ENCODE peak calls at places on chromosome 22, in six cellular contexts. One of them, this sample, is unnamed.

GRCh38 chr22:27298387-27299141 is 503.0 kb downstream of the MN1 start:
- DNase-seq in NCI-H1417: no peak
- DNase-seq in activated T-helper 1 cell treated with Interleukin-2 at 50 U/mL for 16 hours: no peak
- DNase-seq in NCI-H526 treated with DMSO at 0.1 percent for 48 hours: no peak
- DNase-seq in activated naive CD8-positive, alpha-beta T cell treated with anti-CD3 and anti-CD28 coated beads, Interleukin-2, amount 50 U/mL, for 24 hours: no peak
- DNase-seq in fibroblast of pulmonary artery: no peak
- DNase-seq in this sample: no peak

GRCh38 chr22:37500745-37501144 is 14.6 kb upstream of the MFNG start:
- DNase-seq in NCI-H1417: no peak
- DNase-seq in activated T-helper 1 cell treated with Interleukin-2 at 50 U/mL for 16 hours: no peak
- DNase-seq in NCI-H526 treated with DMSO at 0.1 percent for 48 hours: no peak
- DNase-seq in activated naive CD8-positive, alpha-beta T cell treated with anti-CD3 and anti-CD28 coated beads, Interleukin-2, amount 50 U/mL, for 24 hours: no peak
- DNase-seq in fibroblast of pulmonary artery: no peak
- DNase-seq in this sample: no peak

GRCh38 chr22:39574779-39575551 is 4.4 kb downstream of the CACNA1I start:
- DNase-seq in NCI-H1417: no peak
- DNase-seq in activated T-helper 1 cell treated with Interleukin-2 at 50 U/mL for 16 hours: no peak
- DNase-seq in NCI-H526 treated with DMSO at 0.1 percent for 48 hours: no peak
- DNase-seq in activated naive CD8-positive, alpha-beta T cell treated with anti-CD3 and anti-CD28 coated beads, Interleukin-2, amount 50 U/mL, for 24 hours: no peak
- DNase-seq in fibroblast of pulmonary artery: peak; percentile 66
- DNase-seq in this sample: peak; percentile 91

GRCh38 chr22:41479671-41480396 is 10.9 kb downstream of the ACO2 start:
- DNase-seq in NCI-H1417: no peak
- DNase-seq in activated T-helper 1 cell treated with Interleukin-2 at 50 U/mL for 16 hours: no peak
- DNase-seq in NCI-H526 treated with DMSO at 0.1 percent for 48 hours: no peak
- DNase-seq in activated naive CD8-positive, alpha-beta T cell treated with anti-CD3 and anti-CD28 coated beads, Interleukin-2, amount 50 U/mL, for 24 hours: no peak
- DNase-seq in fibroblast of pulmonary artery: peak; percentile 56
- DNase-seq in this sample: peak; percentile 49

GRCh38 chr22:40960137-40960536 is 9.0 kb downstream of the RBX1 start:
- DNase-seq in NCI-H1417: peak; percentile 2
- DNase-seq in activated T-helper 1 cell treated with Interleukin-2 at 50 U/mL for 16 hours: no peak
- DNase-seq in NCI-H526 treated with DMSO at 0.1 percent for 48 hours: no peak
- DNase-seq in activated naive CD8-positive, alpha-beta T cell treated with anti-CD3 and anti-CD28 coated beads, Interleukin-2, amount 50 U/mL, for 24 hours: no peak
- DNase-seq in fibroblast of pulmonary artery: no peak
- DNase-seq in this sample: peak; percentile 15

GRCh38 chr22:40212126-40212525 is 34.4 kb downstream of the TNRC6B start:
- DNase-seq in NCI-H1417: no peak
- DNase-seq in activated T-helper 1 cell treated with Interleukin-2 at 50 U/mL for 16 hours: no peak
- DNase-seq in NCI-H526 treated with DMSO at 0.1 percent for 48 hours: no peak
- DNase-seq in activated naive CD8-positive, alpha-beta T cell treated with anti-CD3 and anti-CD28 coated beads, Interleukin-2, amount 50 U/mL, for 24 hours: no peak
- DNase-seq in fibroblast of pulmonary artery: no peak
- DNase-seq in this sample: no peak

GRCh38 chr22:39494471-39495120 is 7.5 kb upstream of the MIEF1 start:
- DNase-seq in NCI-H1417: no peak
- DNase-seq in activated T-helper 1 cell treated with Interleukin-2 at 50 U/mL for 16 hours: no peak
- DNase-seq in NCI-H526 treated with DMSO at 0.1 percent for 48 hours: no peak
- DNase-seq in activated naive CD8-positive, alpha-beta T cell treated with anti-CD3 and anti-CD28 coated beads, Interleukin-2, amount 50 U/mL, for 24 hours: no peak
- DNase-seq in fibroblast of pulmonary artery: no peak
- DNase-seq in this sample: no peak

GRCh38 chr22:49106136-49106930 is 721.3 kb downstream of the BRD1 start:
- DNase-seq in NCI-H1417: no peak
- DNase-seq in activated T-helper 1 cell treated with Interleukin-2 at 50 U/mL for 16 hours: no peak
- DNase-seq in NCI-H526 treated with DMSO at 0.1 percent for 48 hours: no peak
- DNase-seq in activated naive CD8-positive, alpha-beta T cell treated with anti-CD3 and anti-CD28 coated beads, Interleukin-2, amount 50 U/mL, for 24 hours: no peak
- DNase-seq in fibroblast of pulmonary artery: no peak
- DNase-seq in this sample: no peak

GRCh38 chr22:45202333-45203149 is 38.2 kb downstream of the KIAA0930 start:
- DNase-seq in NCI-H1417: no peak
- DNase-seq in activated T-helper 1 cell treated with Interleukin-2 at 50 U/mL for 16 hours: no peak
- DNase-seq in NCI-H526 treated with DMSO at 0.1 percent for 48 hours: no peak
- DNase-seq in activated naive CD8-positive, alpha-beta T cell treated with anti-CD3 and anti-CD28 coated beads, Interleukin-2, amount 50 U/mL, for 24 hours: no peak
- DNase-seq in fibroblast of pulmonary artery: no peak
- DNase-seq in this sample: no peak

GRCh38 chr22:38467904-38468760 is at the start of gene KDELR3:
- DNase-seq in NCI-H1417: no peak
- DNase-seq in activated T-helper 1 cell treated with Interleukin-2 at 50 U/mL for 16 hours: peak; percentile 11
- DNase-seq in NCI-H526 treated with DMSO at 0.1 percent for 48 hours: no peak
- DNase-seq in activated naive CD8-positive, alpha-beta T cell treated with anti-CD3 and anti-CD28 coated beads, Interleukin-2, amount 50 U/mL, for 24 hours: peak; percentile 76
- DNase-seq in fibroblast of pulmonary artery: peak; percentile 74
- DNase-seq in this sample: peak; percentile 76

GRCh38 chr22:50207383-50208031 is 6.7 kb downstream of the SELENOO start:
- DNase-seq in NCI-H1417: no peak
- DNase-seq in activated T-helper 1 cell treated with Interleukin-2 at 50 U/mL for 16 hours: no peak
- DNase-seq in NCI-H526 treated with DMSO at 0.1 percent for 48 hours: no peak
- DNase-seq in activated naive CD8-positive, alpha-beta T cell treated with anti-CD3 and anti-CD28 coated beads, Interleukin-2, amount 50 U/mL, for 24 hours: no peak
- DNase-seq in fibroblast of pulmonary artery: no peak
- DNase-seq in this sample: no peak

GRCh38 chr22:44807232-44807631 is 54.9 kb downstream of the ARHGAP8 start:
- DNase-seq in NCI-H1417: no peak
- DNase-seq in activated T-helper 1 cell treated with Interleukin-2 at 50 U/mL for 16 hours: no peak
- DNase-seq in NCI-H526 treated with DMSO at 0.1 percent for 48 hours: no peak
- DNase-seq in activated naive CD8-positive, alpha-beta T cell treated with anti-CD3 and anti-CD28 coated beads, Interleukin-2, amount 50 U/mL, for 24 hours: no peak
- DNase-seq in fibroblast of pulmonary artery: no peak
- DNase-seq in this sample: no peak

GRCh38 chr22:22902247-22902962 is 14.8 kb downstream of the IGLL5 start:
- DNase-seq in NCI-H1417: no peak
- DNase-seq in activated T-helper 1 cell treated with Interleukin-2 at 50 U/mL for 16 hours: no peak
- DNase-seq in NCI-H526 treated with DMSO at 0.1 percent for 48 hours: no peak
- DNase-seq in activated naive CD8-positive, alpha-beta T cell treated with anti-CD3 and anti-CD28 coated beads, Interleukin-2, amount 50 U/mL, for 24 hours: no peak
- DNase-seq in fibroblast of pulmonary artery: no peak
- DNase-seq in this sample: no peak

GRCh38 chr22:30392661-30393321 is 4.0 kb upstream of the SEC14L2 start:
- DNase-seq in NCI-H1417: no peak
- DNase-seq in activated T-helper 1 cell treated with Interleukin-2 at 50 U/mL for 16 hours: no peak
- DNase-seq in NCI-H526 treated with DMSO at 0.1 percent for 48 hours: no peak
- DNase-seq in activated naive CD8-positive, alpha-beta T cell treated with anti-CD3 and anti-CD28 coated beads, Interleukin-2, amount 50 U/mL, for 24 hours: no peak
- DNase-seq in fibroblast of pulmonary artery: no peak
- DNase-seq in this sample: no peak

GRCh38 chr22:36331912-36332622 is 55.7 kb downstream of the MYH9 start:
- DNase-seq in NCI-H1417: no peak
- DNase-seq in activated T-helper 1 cell treated with Interleukin-2 at 50 U/mL for 16 hours: no peak
- DNase-seq in NCI-H526 treated with DMSO at 0.1 percent for 48 hours: no peak
- DNase-seq in activated naive CD8-positive, alpha-beta T cell treated with anti-CD3 and anti-CD28 coated beads, Interleukin-2, amount 50 U/mL, for 24 hours: peak; percentile 65
- DNase-seq in fibroblast of pulmonary artery: no peak
- DNase-seq in this sample: peak; percentile 65

GRCh38 chr22:48084041-48084748 is 1321.7 kb downstream of the TBC1D22A start:
- DNase-seq in NCI-H1417: no peak
- DNase-seq in activated T-helper 1 cell treated with Interleukin-2 at 50 U/mL for 16 hours: no peak
- DNase-seq in NCI-H526 treated with DMSO at 0.1 percent for 48 hours: no peak
- DNase-seq in activated naive CD8-positive, alpha-beta T cell treated with anti-CD3 and anti-CD28 coated beads, Interleukin-2, amount 50 U/mL, for 24 hours: no peak
- DNase-seq in fibroblast of pulmonary artery: no peak
- DNase-seq in this sample: no peak

GRCh38 chr22:36384766-36385400 is 2.9 kb downstream of the MYH9 start:
- DNase-seq in NCI-H1417: no peak
- DNase-seq in activated T-helper 1 cell treated with Interleukin-2 at 50 U/mL for 16 hours: no peak
- DNase-seq in NCI-H526 treated with DMSO at 0.1 percent for 48 hours: no peak
- DNase-seq in activated naive CD8-positive, alpha-beta T cell treated with anti-CD3 and anti-CD28 coated beads, Interleukin-2, amount 50 U/mL, for 24 hours: no peak
- DNase-seq in fibroblast of pulmonary artery: no peak
- DNase-seq in this sample: no peak

GRCh38 chr22:26547426-26547825 is 35.2 kb upstream of the TFIP11 start:
- DNase-seq in NCI-H1417: no peak
- DNase-seq in activated T-helper 1 cell treated with Interleukin-2 at 50 U/mL for 16 hours: no peak
- DNase-seq in NCI-H526 treated with DMSO at 0.1 percent for 48 hours: no peak
- DNase-seq in activated naive CD8-positive, alpha-beta T cell treated with anti-CD3 and anti-CD28 coated beads, Interleukin-2, amount 50 U/mL, for 24 hours: peak; percentile 35
- DNase-seq in fibroblast of pulmonary artery: no peak
- DNase-seq in this sample: no peak

GRCh38 chr22:31055322-31056159 is 25.6 kb upstream of the SMTN start:
- DNase-seq in NCI-H1417: no peak
- DNase-seq in activated T-helper 1 cell treated with Interleukin-2 at 50 U/mL for 16 hours: no peak
- DNase-seq in NCI-H526 treated with DMSO at 0.1 percent for 48 hours: no peak
- DNase-seq in activated naive CD8-positive, alpha-beta T cell treated with anti-CD3 and anti-CD28 coated beads, Interleukin-2, amount 50 U/mL, for 24 hours: no peak
- DNase-seq in fibroblast of pulmonary artery: peak; percentile 99
- DNase-seq in this sample: peak; percentile 100

This sample was measured in iris pigment epithelial cell.